ENCODE peak calls at places on chromosomes 2 and 18, in seven cellular contexts. A, E, B, Z, T, F and V are unnamed samples.

GRCh38 chr2:105578166-105578565 is 166.5 kb upstream of the NCK2 start:
- DNase-seq in Z (no peak), B (no peak), T (no peak), A (no peak), F (no peak), E (no peak), V (no peak)

GRCh38 chr2:134660619-134661403 is 58.0 kb downstream of the TMEM163 start:
- DNase-seq in F (no peak), A (no peak), T (no peak), Z (no peak), E (no peak), B (no peak), V (no peak)

GRCh38 chr2:102112692-102113665 is 29.6 kb upstream of the IL1R1 start:
- DNase-seq in B (no peak), E (no peak), F (no peak), A (no peak), T (no peak), Z (no peak), V (no peak)

GRCh38 chr2:25161055-25161781 is 7.2 kb downstream of the POMC start:
- DNase-seq in B (peak), Z (no peak), F (peak), T (no peak), E (no peak), A (peak), V (no peak)

GRCh38 chr2:10339647-10340592 is 37.2 kb downstream of the HPCAL1 start:
- DNase-seq in B (no peak), E (no peak), Z (no peak), F (no peak), T (no peak), A (no peak), V (no peak)

GRCh38 chr18:11052800-11053199 is 96.6 kb downstream of the PIEZO2 start:
- DNase-seq in Z (no peak), F (no peak), A (no peak), B (no peak), T (no peak), E (no peak), V (no peak)

GRCh38 chr2:120422761-120423160 is 76.8 kb downstream of the INHBB start:
- DNase-seq in A (no peak), F (no peak), B (no peak), Z (no peak), T (no peak), E (no peak), V (no peak)

GRCh38 chr2:15678894-15679293 is 87.2 kb downstream of the DDX1 start:
- DNase-seq in F (no peak), E (no peak), B (no peak), Z (no peak), T (no peak), A (no peak), V (no peak)

GRCh38 chr2:35585972-35586371 is 769.6 kb upstream of the CRIM1 start:
- DNase-seq in Z (no peak), F (no peak), B (no peak), T (no peak), A (no peak), E (peak), V (no peak)

GRCh38 chr2:74428675-74429074 is 7.1 kb downstream of the WDR54 start:
- DNase-seq in B (no peak), T (no peak), Z (no peak), F (peak), A (no peak), E (no peak), V (no peak)

GRCh38 chr2:238418196-238418998 is 8.3 kb upstream of the ASB1 start:
- DNase-seq in Z (no peak), A (no peak), E (no peak), F (no peak), T (no peak), B (no peak), V (no peak)

GRCh38 chr18:31990823-31991222 is 27.8 kb upstream of the RNF125 start:
- DNase-seq in B (no peak), Z (no peak), T (no peak), F (no peak), E (no peak), A (no peak), V (no peak)

GRCh38 chr2:203690110-203691047 is 16.1 kb upstream of the CD28 start:
- DNase-seq in Z (no peak), A (no peak), E (peak), B (no peak), T (no peak), F (no peak), V (no peak)

GRCh38 chr2:143802871-143803650 is 673.8 kb downstream of the ARHGAP15 start:
- DNase-seq in Z (no peak), F (no peak), A (no peak), B (no peak), T (no peak), E (no peak), V (no peak)

GRCh38 chr2:197251576-197251975 is 59.0 kb downstream of the ANKRD44 start:
- DNase-seq in F (no peak), B (no peak), A (no peak), E (no peak), T (no peak), Z (no peak), V (no peak)

GRCh38 chr2:95524195-95524594 is 39.6 kb upstream of the TRIM43B start:
- DNase-seq in A (no peak), T (no peak), F (no peak), B (no peak), Z (no peak), E (no peak), V (no peak)

GRCh38 chr18:56233595-56233994 is 404.8 kb downstream of the TXNL1 start:
- DNase-seq in F (no peak), A (no peak), B (peak), E (no peak), T (peak), Z (no peak), V (no peak)

GRCh38 chr2:128442053-128442751 is 123.5 kb upstream of the HS6ST1 start:
- DNase-seq in E (no peak), B (no peak), A (peak), F (peak), Z (no peak), T (no peak), V (no peak)

GRCh38 chr2:8983571-8983970 is 19.9 kb downstream of the MBOAT2 start:
- DNase-seq in T (no peak), F (no peak), A (no peak), E (no peak), B (no peak), Z (no peak), V (no peak)